ENCODE peak calls at places on chromosomes 3 and 15, in seven cellular contexts. A is transverse colon, O is stomach, F is ovary, T is breast epithelium, C is GM12878, B is tibial nerve. W is an unnamed sample.

GRCh38 chr3:175163686-175164085 is 304.6 kb downstream of the NAALADL2 start:
- DNase-seq in A (no peak), O (no peak), F (no peak), T (no peak), C (no peak), B (no peak), W (no peak)

GRCh38 chr3:14177580-14178246 is 688 bp downstream of the XPC start:
- DNase-seq in A (no peak), O (no peak), F (no peak), T (no peak), C (no peak), B (peak), W (no peak)

GRCh38 chr3:108222813-108223307 is 636 bp upstream of the IFT57 start:
- DNase-seq in A (no peak), O (no peak), F (no peak), T (no peak), C (no peak), B (no peak), W (no peak)

GRCh38 chr15:62897634-62898033 is 144.9 kb upstream of the TPM1 start:
- DNase-seq in A (no peak), O (no peak), F (no peak), T (no peak), C (no peak), B (no peak), W (no peak)

GRCh38 chr3:196688349-196688748 is 23.7 kb downstream of the CEP19 start:
- DNase-seq in A (peak), O (no peak), F (no peak), T (no peak), C (no peak), B (peak), W (no peak)

GRCh38 chr15:83487519-83487918 is 40.4 kb downstream of the SH3GL3 start:
- DNase-seq in A (no peak), O (no peak), F (no peak), T (no peak), C (no peak), B (no peak), W (no peak)

GRCh38 chr3:42025388-42026138 is 63.7 kb upstream of the ULK4 start:
- DNase-seq in A (peak), O (peak), F (peak), T (peak), C (no peak), B (peak), W (peak)

GRCh38 chr3:132225664-132226063 is 91.5 kb upstream of the ACP3 start:
- DNase-seq in A (no peak), O (no peak), F (no peak), T (no peak), C (no peak), B (no peak), W (no peak)

GRCh38 chr3:16667633-16668032 is 62.4 kb upstream of the DAZL start:
- DNase-seq in A (no peak), O (no peak), F (no peak), T (no peak), C (no peak), B (no peak), W (no peak)

GRCh38 chr3:13771496-13771895 is 108.4 kb downstream of the WNT7A start:
- DNase-seq in A (no peak), O (peak), F (no peak), T (no peak), C (no peak), B (no peak), W (no peak)

GRCh38 chr3:103009609-103010008 is 574.8 kb downstream of the ZPLD1 start:
- DNase-seq in A (no peak), O (no peak), F (no peak), T (no peak), C (no peak), B (no peak), W (no peak)

GRCh38 chr15:71256934-71257333 is 141.7 kb downstream of the THSD4 start:
- DNase-seq in A (no peak), O (no peak), F (no peak), T (no peak), C (no peak), B (no peak), W (no peak)

GRCh38 chr15:101135532-101136166 is 116.2 kb downstream of the CHSY1 start:
- DNase-seq in A (peak), O (no peak), F (no peak), T (no peak), C (peak), B (no peak), W (no peak)

GRCh38 chr3:39249453-39250115 is 30.3 kb downstream of the CX3CR1 start:
- DNase-seq in A (no peak), O (no peak), F (no peak), T (no peak), C (no peak), B (no peak), W (peak)

GRCh38 chr3:49024449-49024848 is 2.5 kb downstream of the NDUFAF3 start:
- DNase-seq in A (no peak), O (no peak), F (peak), T (no peak), C (no peak), B (no peak), W (no peak)
- TF ChIP-seq POLR2A in A (no peak), O (no peak), F (no peak), T (no peak), C (no peak), B (no peak), W (no peak)

GRCh38 chr3:142726017-142726416 is 2.2 kb downstream of the TRPC1 start:
- DNase-seq in A (no peak), O (no peak), F (no peak), T (no peak), C (no peak), B (no peak), W (no peak)

GRCh38 chr3:142723665-142723967 is 218 bp upstream of the TRPC1 start:
- DNase-seq in A (peak), O (no peak), F (no peak), T (no peak), C (peak), B (no peak), W (no peak)

GRCh38 chr3:142723968-142724681 is at the start of gene TRPC1:
- DNase-seq in A (peak), O (peak), F (peak), T (peak), C (no peak), B (peak), W (peak)

GRCh38 chr3:142725352-142725739 is 1.5 kb downstream of the TRPC1 start:
- DNase-seq in A (no peak), O (no peak), F (no peak), T (no peak), C (no peak), B (no peak), W (no peak)

DNA sequence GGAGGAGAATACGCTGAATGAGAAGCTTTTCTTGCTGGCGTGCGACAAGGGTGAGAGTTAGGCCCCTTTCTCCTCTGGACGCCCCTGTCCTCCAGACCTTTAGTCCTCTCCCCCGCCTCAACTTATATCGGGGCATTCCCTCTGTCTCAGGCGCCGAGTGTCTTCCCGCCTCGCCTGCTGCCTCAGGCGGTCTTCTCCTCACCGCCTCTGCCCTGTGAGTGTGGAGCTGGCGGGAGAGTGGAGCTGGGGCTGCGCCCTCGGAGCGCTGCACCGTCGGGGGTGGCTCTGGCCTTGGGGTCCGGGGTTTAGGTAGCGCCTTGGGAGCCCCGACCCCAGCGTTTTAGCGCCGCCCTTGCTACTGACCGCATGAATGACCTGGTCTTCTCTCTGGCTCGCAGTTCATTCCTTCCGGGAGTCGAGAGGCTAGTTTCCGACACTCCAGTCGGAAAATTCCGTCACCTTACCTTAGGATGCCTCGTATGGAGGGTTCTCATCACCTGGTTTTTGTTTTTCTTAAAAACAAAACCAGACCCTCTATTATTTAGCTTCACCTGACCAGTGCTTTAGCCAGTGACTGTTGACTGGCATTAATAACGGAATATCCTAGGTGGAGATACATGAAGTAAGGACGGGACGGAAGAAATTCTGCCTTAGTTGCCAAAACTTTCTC is 983 bp downstream of the TRPC1 start:
- DNase-seq in A (peak), O (no peak), F (peak), T (peak), C (no peak), B (peak), W (peak)
- TF ChIP-seq POLR2A in A (no peak), O (no peak), F (peak), T (no peak), C (no peak), B (no peak), W (no peak)

GRCh38 chr3:52029535-52029934 is 26.8 kb downstream of the DUSP7 start:
- DNase-seq in A (no peak), O (no peak), F (no peak), T (no peak), C (no peak), B (no peak), W (no peak)

GRCh38 chr3:52026016-52026415 is 30.3 kb upstream of the RPL29 start:
- DNase-seq in A (no peak), O (no peak), F (no peak), T (no peak), C (no peak), B (no peak), W (no peak)

GRCh38 chr3:52029053-52029452 is 27.3 kb downstream of the DUSP7 start:
- DNase-seq in A (no peak), O (no peak), F (no peak), T (no peak), C (no peak), B (no peak), W (no peak)

GRCh38 chr3:52030725-52031330 is 25.5 kb downstream of the DUSP7 start:
- DNase-seq in A (no peak), O (no peak), F (no peak), T (no peak), C (no peak), B (no peak), W (no peak)

DNA sequence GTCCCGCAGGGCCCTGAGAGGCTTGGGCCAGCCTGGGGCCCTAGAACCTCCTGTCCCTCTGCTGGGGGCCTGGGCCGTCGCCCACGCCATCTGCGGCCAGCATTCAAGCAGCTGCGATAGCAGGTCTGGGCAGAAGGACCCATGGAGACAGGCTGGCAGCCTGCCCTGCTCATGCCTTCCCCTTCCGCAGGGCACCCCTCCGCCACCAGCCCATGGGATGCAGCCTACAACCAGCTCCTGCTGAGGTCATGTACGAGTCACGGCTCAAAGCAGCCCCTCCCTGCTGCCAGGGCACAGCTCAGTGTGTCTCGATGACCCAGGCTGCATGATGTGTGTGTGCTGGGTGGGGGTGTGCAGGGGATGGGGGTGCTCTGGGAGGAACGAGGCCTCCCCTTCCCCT is 27.8 kb downstream of the DUSP7 start:
- DNase-seq in A (no peak), O (no peak), F (no peak), T (no peak), C (no peak), B (no peak), W (peak)
- TF ChIP-seq POLR2A in A (no peak), O (no peak), F (no peak), T (no peak), C (no peak), B (no peak), W (no peak)

GRCh38 chr3:71064288-71064975 is 519.1 kb downstream of the FOXP1 start:
- DNase-seq in A (peak), O (peak), F (peak), T (peak), C (no peak), B (no peak), W (peak)
- TF ChIP-seq POLR2A in A (peak), O (no peak), F (peak), T (no peak), C (no peak), B (no peak), W (peak)

GRCh38 chr3:35679409-35680080 is 40.2 kb downstream of the ARPP21 start:
- DNase-seq in A (no peak), O (no peak), F (no peak), T (no peak), C (no peak), B (no peak), W (no peak)
- TF ChIP-seq POLR2A in A (no peak), O (no peak), F (no peak), T (no peak), C (no peak), B (no peak), W (no peak)

W was measured in H54.